ENCODE peak calls at places on chromosomes 12 and 14, in five cellular contexts. One of them, this sample, is unnamed.

GRCh38 chr12:7144414-7145120 is 14.4 kb downstream of the CLSTN3 start:
- DNase-seq in adipocyte: peak
- DNase-seq in NCI-H460: no peak
- DNase-seq in GM13977: peak
- DNase-seq in mucosa of gallbladder: no peak
- DNase-seq in this sample: no peak

GRCh38 chr14:80164991-80165390 is 46.3 kb downstream of the DIO2 start:
- DNase-seq in adipocyte: peak
- DNase-seq in NCI-H460: no peak
- DNase-seq in GM13977: no peak
- DNase-seq in mucosa of gallbladder: no peak
- DNase-seq in this sample: peak

GRCh38 chr14:52075371-52075770 is 6.5 kb upstream of the NID2 start:
- DNase-seq in adipocyte: no peak
- DNase-seq in NCI-H460: no peak
- DNase-seq in GM13977: no peak
- DNase-seq in mucosa of gallbladder: no peak
- DNase-seq in this sample: no peak

GRCh38 chr12:127675936-127676335 is 591.0 kb upstream of the TMEM132C start:
- DNase-seq in adipocyte: no peak
- DNase-seq in NCI-H460: no peak
- DNase-seq in GM13977: no peak
- DNase-seq in mucosa of gallbladder: no peak
- DNase-seq in this sample: no peak

GRCh38 chr14:104157303-104157928 is 19.0 kb downstream of the KIF26A start:
- DNase-seq in adipocyte: no peak
- DNase-seq in NCI-H460: no peak
- DNase-seq in GM13977: no peak
- DNase-seq in mucosa of gallbladder: no peak
- DNase-seq in this sample: no peak

GRCh38 chr14:88301381-88301780 is 21.7 kb downstream of the KCNK10 start:
- DNase-seq in adipocyte: no peak
- DNase-seq in NCI-H460: no peak
- DNase-seq in GM13977: no peak
- DNase-seq in mucosa of gallbladder: no peak
- DNase-seq in this sample: no peak

GRCh38 chr14:55609681-55610080 is 29.7 kb downstream of the KTN1 start:
- DNase-seq in adipocyte: peak
- DNase-seq in NCI-H460: no peak
- DNase-seq in GM13977: no peak
- DNase-seq in mucosa of gallbladder: no peak
- DNase-seq in this sample: peak

GRCh38 chr12:57128519-57129247 is 400 bp downstream of the LRP1 start:
- DNase-seq in adipocyte: peak
- DNase-seq in NCI-H460: no peak
- DNase-seq in GM13977: no peak
- DNase-seq in mucosa of gallbladder: no peak
- DNase-seq in this sample: no peak

GRCh38 chr12:24943947-24944597 is 4.8 kb downstream of the BCAT1 start:
- DNase-seq in adipocyte: peak
- DNase-seq in NCI-H460: no peak
- DNase-seq in GM13977: no peak
- DNase-seq in mucosa of gallbladder: no peak
- DNase-seq in this sample: no peak

GRCh38 chr12:91651728-91652127 is 469.1 kb upstream of the DCN start:
- DNase-seq in adipocyte: no peak
- DNase-seq in NCI-H460: no peak
- DNase-seq in GM13977: no peak
- DNase-seq in mucosa of gallbladder: no peak
- DNase-seq in this sample: no peak